ENCODE peak calls at places on chromosomes 11 and 22, in four cellular contexts. E is H1, U is neuronal stem cell, V is H9. B is an unnamed sample.

GRCh38 chr11:31815743-31816466 is 4.8 kb upstream of the PAX6 start:
- DNase-seq in E (no peak), V (no peak), U (no peak), B (no peak)

GRCh38 chr11:135006800-135007199 is 594.8 kb upstream of the B3GAT1 start:
- DNase-seq in U (no peak), E (no peak), V (no peak), B (no peak)

GRCh38 chr11:19727246-19727645 is 14.6 kb downstream of the NAV2 start:
- DNase-seq in U (no peak), V (no peak), E (no peak), B (peak)

GRCh38 chr22:44685384-44686056 is 16.5 kb upstream of the PRR5 start:
- DNase-seq in U (no peak), V (peak), E (no peak), B (peak)

GRCh38 chr11:2315395-2316168 is 13.8 kb downstream of the TSPAN32 start:
- DNase-seq in E (no peak), V (no peak), U (no peak), B (no peak)

GRCh38 chr11:93765551-93765950 is 18.5 kb upstream of the MED17 start:
- DNase-seq in E (no peak), U (no peak), V (no peak), B (no peak)

GRCh38 chr11:19367051-19367709 is 126.4 kb upstream of the E2F8 start:
- DNase-seq in U (no peak), E (no peak), V (no peak), B (no peak)

GRCh38 chr11:2767751-2768150 is 68.0 kb upstream of the KCNQ1OT1 start:
- DNase-seq in V (no peak), U (no peak), E (no peak), B (no peak)

GRCh38 chr11:31819533-31820437 is 8.7 kb upstream of the PAX6 start:
- DNase-seq in U (peak), E (no peak), V (peak), B (no peak)

GRCh38 chr22:34814260-34814659 is 251.7 kb upstream of the ISX start:
- DNase-seq in V (no peak), E (no peak), U (no peak), B (peak)

GRCh38 chr11:43833657-43834073 is 47.0 kb upstream of the ALKBH3 start:
- DNase-seq in E (no peak), V (no peak), U (no peak), B (peak)

GRCh38 chr11:8192016-8192895 is 23.4 kb upstream of the RIC3 start:
- DNase-seq in U (peak), E (no peak), V (peak), B (peak)

GRCh38 chr11:100556781-100557180 is 130.3 kb upstream of the ARHGAP42 start:
- DNase-seq in U (no peak), V (no peak), E (no peak), B (peak)

GRCh38 chr11:34926101-34926830 is 9.8 kb downstream of the PDHX start:
- DNase-seq in V (no peak), U (peak), E (no peak), B (peak)

GRCh38 chr22:49567894-49568750 is 259.6 kb downstream of the BRD1 start:
- DNase-seq in U (no peak), V (peak), E (no peak), B (no peak)

GRCh38 chr22:42111798-42112197 is 18.8 kb downstream of the CYP2D6 start:
- DNase-seq in U (no peak), V (no peak), E (no peak), B (no peak)

GRCh38 chr22:26617251-26618199 is at the start of gene CRYBB1:
- DNase-seq in E (no peak), U (peak), V (no peak), B (no peak)

GRCh38 chr11:29432719-29433325 is 584.0 kb downstream of the KCNA4 start:
- DNase-seq in E (no peak), U (no peak), V (no peak), B (peak)

GRCh38 chr11:107849791-107850190 is 8.8 kb downstream of the SLC35F2 start:
- DNase-seq in U (no peak), V (no peak), E (no peak), B (no peak)

GRCh38 chr11:64438986-64439771 is 80.2 kb downstream of the RPS6KA4 start:
- DNase-seq in V (no peak), E (no peak), U (no peak), B (no peak)

GRCh38 chr11:64430570-64430969 is 71.6 kb downstream of the RPS6KA4 start:
- DNase-seq in U (no peak), E (no peak), V (no peak), B (no peak)

GRCh38 chr11:64437426-64437825 is 78.5 kb downstream of the RPS6KA4 start:
- DNase-seq in U (no peak), V (no peak), E (no peak), B (no peak)

GRCh38 chr11:64441127-64441526 is 82.2 kb downstream of the RPS6KA4 start:
- DNase-seq in E (no peak), U (no peak), V (no peak), B (no peak)

GRCh38 chr11:64436025-64436424 is 77.1 kb downstream of the RPS6KA4 start:
- DNase-seq in V (no peak), E (no peak), U (no peak), B (no peak)
- H2BK12ac ChIP-seq in V (no peak), E (no peak), U (no peak), B (no peak)

GRCh38 chr11:78166832-78167469 is 21.5 kb downstream of the KCTD21 start:
- DNase-seq in E (no peak), U (no peak), V (no peak), B (no peak)
- H2BK15ac ChIP-seq in E (peak), U (no peak), V (no peak), B (no peak)

DNA sequence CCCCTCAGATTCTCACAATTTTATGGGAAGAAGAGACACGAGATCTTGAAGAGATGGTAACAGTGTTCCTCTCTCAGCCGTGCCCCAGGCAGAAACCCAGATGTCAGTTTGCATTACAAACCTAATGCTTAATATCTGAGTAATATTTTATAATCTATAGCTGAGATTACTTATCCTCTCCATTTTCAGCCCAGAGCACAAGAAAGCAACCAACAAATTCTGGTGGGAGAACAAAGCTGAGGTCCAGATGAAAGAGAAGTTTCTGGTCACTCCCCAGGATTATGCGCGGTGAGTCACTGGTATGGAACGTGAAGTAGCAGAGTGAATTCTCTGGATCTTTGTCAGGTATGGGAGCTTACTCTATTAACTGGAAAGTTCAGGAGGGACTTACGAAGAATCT is 884 bp downstream of the CENATAC start:
- DNase-seq in U (no peak), E (no peak), V (peak), B (peak)
- H2BK12ac ChIP-seq in U (no peak), E (peak), V (no peak), B (no peak)

DNA sequence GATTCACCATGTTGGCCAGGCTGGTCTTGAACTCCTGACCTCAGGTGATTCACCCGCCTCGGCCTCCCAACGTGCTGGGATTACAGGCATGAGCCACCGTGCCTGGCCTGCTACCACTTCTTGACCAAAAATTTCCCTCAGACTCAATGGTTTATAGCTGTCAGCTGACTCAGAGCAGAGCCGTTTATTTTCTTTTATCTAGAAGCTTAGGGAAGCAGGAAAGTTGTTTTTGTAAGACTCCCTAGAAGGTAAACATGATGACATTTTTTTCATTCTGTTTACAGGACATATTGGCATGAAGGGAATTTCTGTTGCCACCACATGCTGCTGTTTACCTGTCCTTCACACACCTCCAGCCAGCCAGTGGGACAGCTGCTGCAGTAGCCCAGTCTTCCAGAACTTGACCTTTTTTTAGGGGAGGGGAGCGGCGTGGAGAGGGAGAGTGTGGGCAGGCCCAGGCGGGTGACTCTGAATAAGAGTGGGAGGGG is 56.1 kb upstream of the PTPRJ start:
- DNase-seq in V (no peak), E (no peak), U (no peak), B (peak)
- H2BK15ac ChIP-seq in V (no peak), E (no peak), U (no peak), B (no peak)

DNA sequence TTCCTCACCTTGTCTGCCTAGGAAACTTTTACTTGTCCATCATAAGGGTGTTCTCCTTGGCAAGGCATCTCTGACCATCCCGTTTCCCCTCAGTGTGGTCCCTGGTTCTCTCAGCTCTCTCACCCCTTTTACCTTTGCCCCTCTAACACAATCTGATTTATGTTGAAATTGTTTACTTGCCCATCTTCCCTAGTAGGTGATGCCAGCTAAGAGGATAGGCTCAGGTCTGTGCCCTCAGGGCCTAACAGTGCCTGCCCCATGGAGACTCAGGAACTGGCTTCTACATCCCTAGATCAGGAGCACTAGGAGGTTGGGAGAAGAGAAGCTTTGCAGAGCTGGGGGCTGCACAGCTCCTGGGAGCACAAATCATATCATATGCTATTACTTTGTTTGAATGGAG is 21.1 kb upstream of the ALG8 start:
- DNase-seq in V (no peak), U (no peak), E (no peak), B (no peak)
- H2BK12ac ChIP-seq in V (no peak), U (no peak), E (no peak), B (no peak)

GRCh38 chr11:15673408-15673811 is 558.7 kb downstream of the INSC start:
- DNase-seq in U (no peak), E (no peak), V (no peak), B (peak)

GRCh38 chr11:15668718-15669117 is 554.0 kb downstream of the INSC start:
- DNase-seq in U (no peak), E (no peak), V (no peak), B (peak)

GRCh38 chr11:15671216-15671615 is 556.5 kb downstream of the INSC start:
- DNase-seq in E (no peak), V (no peak), U (no peak), B (no peak)

GRCh38 chr11:15672822-15673221 is 558.1 kb downstream of the INSC start:
- DNase-seq in E (no peak), V (no peak), U (no peak), B (no peak)

DNA sequence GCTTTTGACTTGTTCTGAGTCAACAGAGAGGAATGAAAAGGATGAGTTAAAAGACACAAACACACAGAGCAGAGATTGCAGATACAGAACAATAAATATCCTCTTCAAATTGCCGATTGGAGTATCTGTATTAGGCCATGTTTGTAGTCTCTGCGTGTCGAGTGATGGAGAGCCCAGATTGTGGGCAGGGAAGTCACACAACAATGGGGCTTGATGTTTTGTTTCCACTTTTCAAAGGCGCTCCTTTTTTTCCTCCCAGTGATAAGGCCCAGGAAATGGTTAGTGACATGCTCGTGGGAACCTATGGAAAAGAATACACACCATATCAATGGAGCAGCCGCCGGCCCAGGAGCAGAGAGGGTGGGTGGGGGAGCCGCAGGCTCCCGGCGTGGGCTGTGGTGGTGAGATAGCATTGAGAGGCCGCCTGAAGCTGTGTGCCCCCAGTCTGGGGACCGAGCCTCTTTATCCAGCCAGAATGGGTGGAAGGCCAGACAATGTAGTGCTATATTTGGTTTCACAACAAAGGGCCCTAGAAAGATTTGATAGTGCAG is 555.9 kb downstream of the INSC start:
- DNase-seq in E (no peak), V (no peak), U (no peak), B (peak)
- H2BK15ac ChIP-seq in E (no peak), V (no peak), U (no peak), B (peak)

DNA sequence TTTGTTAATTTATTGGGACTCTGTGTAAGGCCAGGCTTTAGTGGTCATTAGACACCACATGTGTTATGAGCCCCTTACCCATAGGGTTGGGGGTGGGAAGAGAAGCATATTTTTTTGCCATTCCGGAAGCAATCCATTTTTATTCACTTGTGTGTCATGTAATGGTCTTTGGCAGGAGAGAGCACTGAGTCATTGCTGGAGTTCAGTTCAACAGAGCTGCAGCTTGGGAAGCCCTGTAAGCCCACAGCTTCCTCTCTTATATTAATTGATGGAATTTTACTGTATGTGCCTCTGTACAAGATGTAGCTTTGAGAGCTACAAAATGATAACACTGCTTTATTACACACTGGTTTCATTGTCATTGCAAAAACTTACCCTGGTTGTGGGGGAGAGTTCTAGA is 177.3 kb upstream of the SORL1-AS1 start:
- DNase-seq in E (no peak), V (no peak), U (no peak), B (peak)
- H2BK12ac ChIP-seq in E (no peak), V (no peak), U (no peak), B (no peak)

DNA sequence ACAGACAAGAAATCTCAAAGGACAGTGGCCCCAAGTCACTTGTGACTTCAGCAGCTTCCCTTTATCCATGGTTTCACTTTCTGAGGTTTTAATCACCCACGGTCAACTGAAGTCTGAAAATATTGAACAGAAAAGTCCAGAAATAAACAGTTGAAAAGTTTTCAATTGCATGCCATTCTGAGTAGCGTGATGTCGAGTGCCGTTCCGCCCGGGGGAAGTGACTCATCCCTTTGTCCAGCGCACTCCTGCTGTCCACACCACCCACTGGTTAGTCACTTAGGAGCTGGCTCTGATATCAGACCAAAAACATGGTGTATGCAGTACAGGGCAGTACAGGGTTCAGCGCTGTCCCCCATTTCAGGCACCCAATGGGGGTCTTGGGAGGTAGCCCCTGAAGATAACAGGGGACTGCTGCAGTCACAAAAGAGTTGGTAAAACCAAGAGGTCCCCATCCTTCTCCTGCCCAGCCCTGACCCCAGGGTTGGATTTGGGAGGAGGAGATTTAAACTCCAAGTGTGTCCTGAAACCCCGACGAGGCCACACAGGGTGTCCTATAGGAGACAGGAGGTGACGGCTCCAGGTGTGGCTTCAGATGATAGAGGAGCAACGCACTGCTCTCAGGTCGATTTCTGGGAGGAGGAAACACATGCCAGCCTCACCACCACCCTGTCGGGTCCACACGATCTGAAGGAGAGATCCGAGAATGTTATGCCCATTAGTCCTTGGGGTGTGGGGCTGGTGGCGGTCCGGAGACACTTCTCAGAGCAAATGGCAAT is 390.1 kb downstream of the CTTN start:
- DNase-seq in U (no peak), V (no peak), E (no peak), B (peak)
- H2BK15ac ChIP-seq in U (no peak), V (no peak), E (no peak), B (no peak)

B was measured in mesenchymal stem cell.